ENCODE peak calls at places on chromosomes 11 and 22, in ten cellular contexts. One of them, this sample, is unnamed.

GRCh38 chr11:123478352-123478986 is 48.4 kb downstream of the GRAMD1B start:
- DNase-seq in foreskin fibroblast: peak
- DNase-seq in IMR-90: peak
- DNase-seq in neural crest cell: peak
- DNase-seq in AG10803: peak
- DNase-seq in lung: peak
- DNase-seq in natural killer cell: no peak
- DNase-seq in BJ: no peak
- DNase-seq in Calu3: peak
- DNase-seq in mucosa of descending colon: peak
- DNase-seq in this sample: no peak

GRCh38 chr22:36881504-36882245 is 20.9 kb downstream of the NCF4 start:
- DNase-seq in foreskin fibroblast: no peak
- DNase-seq in natural killer cell: no peak
- DNase-seq in IMR-90: no peak
- DNase-seq in lung: no peak
- DNase-seq in mucosa of descending colon: no peak
- DNase-seq in neural crest cell: no peak
- DNase-seq in AG10803: no peak
- DNase-seq in BJ: no peak
- DNase-seq in Calu3: no peak
- DNase-seq in this sample: no peak

GRCh38 chr11:66225054-66225453 is 43.4 kb upstream of the RAB1B start:
- DNase-seq in neural crest cell: no peak
- DNase-seq in AG10803: no peak
- DNase-seq in foreskin fibroblast: no peak
- DNase-seq in IMR-90: no peak
- DNase-seq in natural killer cell: no peak
- DNase-seq in mucosa of descending colon: no peak
- DNase-seq in Calu3: no peak
- DNase-seq in BJ: no peak
- DNase-seq in lung: no peak
- DNase-seq in this sample: no peak

GRCh38 chr11:15519124-15519791 is 404.5 kb downstream of the INSC start:
- DNase-seq in AG10803: no peak
- DNase-seq in natural killer cell: no peak
- DNase-seq in mucosa of descending colon: no peak
- DNase-seq in foreskin fibroblast: no peak
- DNase-seq in neural crest cell: no peak
- DNase-seq in Calu3: no peak
- DNase-seq in IMR-90: no peak
- DNase-seq in BJ: no peak
- DNase-seq in lung: no peak
- DNase-seq in this sample: no peak

GRCh38 chr22:37193629-37194191 is 5.7 kb upstream of the C1QTNF6 start:
- DNase-seq in foreskin fibroblast: no peak
- DNase-seq in natural killer cell: no peak
- DNase-seq in mucosa of descending colon: no peak
- DNase-seq in IMR-90: peak
- DNase-seq in BJ: no peak
- DNase-seq in neural crest cell: no peak
- DNase-seq in Calu3: no peak
- DNase-seq in AG10803: peak
- DNase-seq in lung: no peak
- DNase-seq in this sample: no peak

GRCh38 chr22:40401532-40401931 is 31.1 kb downstream of the SGSM3 start:
- DNase-seq in Calu3: no peak
- DNase-seq in BJ: no peak
- DNase-seq in IMR-90: no peak
- DNase-seq in foreskin fibroblast: no peak
- DNase-seq in neural crest cell: no peak
- DNase-seq in mucosa of descending colon: no peak
- DNase-seq in lung: no peak
- DNase-seq in AG10803: no peak
- DNase-seq in natural killer cell: peak
- DNase-seq in this sample: no peak

GRCh38 chr11:8760896-8761295 is 78.3 kb downstream of the RPL27A start:
- DNase-seq in Calu3: no peak
- DNase-seq in neural crest cell: no peak
- DNase-seq in natural killer cell: no peak
- DNase-seq in mucosa of descending colon: no peak
- DNase-seq in AG10803: peak
- DNase-seq in IMR-90: peak
- DNase-seq in lung: no peak
- DNase-seq in BJ: no peak
- DNase-seq in foreskin fibroblast: no peak
- DNase-seq in this sample: no peak

GRCh38 chr11:75317446-75318122 is 33.9 kb downstream of the ARRB1 start:
- DNase-seq in BJ: no peak
- DNase-seq in natural killer cell: no peak
- DNase-seq in neural crest cell: no peak
- DNase-seq in IMR-90: no peak
- DNase-seq in foreskin fibroblast: no peak
- DNase-seq in lung: no peak
- DNase-seq in mucosa of descending colon: peak
- DNase-seq in Calu3: no peak
- DNase-seq in AG10803: no peak
- DNase-seq in this sample: no peak

GRCh38 chr11:118714816-118715215 is 35.4 kb upstream of the TREH start:
- DNase-seq in foreskin fibroblast: no peak
- DNase-seq in neural crest cell: no peak
- DNase-seq in mucosa of descending colon: no peak
- DNase-seq in IMR-90: no peak
- DNase-seq in Calu3: no peak
- DNase-seq in BJ: no peak
- DNase-seq in natural killer cell: no peak
- DNase-seq in lung: no peak
- DNase-seq in AG10803: no peak
- DNase-seq in this sample: no peak

GRCh38 chr11:118715837-118716260 is 36.4 kb upstream of the TREH start:
- DNase-seq in AG10803: no peak
- DNase-seq in natural killer cell: no peak
- DNase-seq in lung: no peak
- DNase-seq in IMR-90: no peak
- DNase-seq in neural crest cell: no peak
- DNase-seq in mucosa of descending colon: no peak
- DNase-seq in BJ: no peak
- DNase-seq in Calu3: no peak
- DNase-seq in foreskin fibroblast: no peak
- DNase-seq in this sample: no peak

GRCh38 chr11:118715245-118715807 is 35.9 kb upstream of the TREH start:
- DNase-seq in Calu3: no peak
- DNase-seq in foreskin fibroblast: no peak
- DNase-seq in mucosa of descending colon: no peak
- DNase-seq in IMR-90: no peak
- DNase-seq in neural crest cell: no peak
- DNase-seq in lung: no peak
- DNase-seq in BJ: peak
- DNase-seq in natural killer cell: no peak
- DNase-seq in AG10803: peak
- DNase-seq in this sample: no peak
- TF ChIP-seq CTCF in Calu3: no peak
- TF ChIP-seq CTCF in foreskin fibroblast: no peak
- TF ChIP-seq CTCF in mucosa of descending colon: no peak
- TF ChIP-seq CTCF in IMR-90: no peak
- TF ChIP-seq CTCF in neural crest cell: no peak
- TF ChIP-seq CTCF in lung: no peak
- TF ChIP-seq CTCF in BJ: no peak
- TF ChIP-seq CTCF in natural killer cell: no peak
- TF ChIP-seq CTCF in AG10803: no peak
- TF ChIP-seq CTCF in this sample: no peak

DNA sequence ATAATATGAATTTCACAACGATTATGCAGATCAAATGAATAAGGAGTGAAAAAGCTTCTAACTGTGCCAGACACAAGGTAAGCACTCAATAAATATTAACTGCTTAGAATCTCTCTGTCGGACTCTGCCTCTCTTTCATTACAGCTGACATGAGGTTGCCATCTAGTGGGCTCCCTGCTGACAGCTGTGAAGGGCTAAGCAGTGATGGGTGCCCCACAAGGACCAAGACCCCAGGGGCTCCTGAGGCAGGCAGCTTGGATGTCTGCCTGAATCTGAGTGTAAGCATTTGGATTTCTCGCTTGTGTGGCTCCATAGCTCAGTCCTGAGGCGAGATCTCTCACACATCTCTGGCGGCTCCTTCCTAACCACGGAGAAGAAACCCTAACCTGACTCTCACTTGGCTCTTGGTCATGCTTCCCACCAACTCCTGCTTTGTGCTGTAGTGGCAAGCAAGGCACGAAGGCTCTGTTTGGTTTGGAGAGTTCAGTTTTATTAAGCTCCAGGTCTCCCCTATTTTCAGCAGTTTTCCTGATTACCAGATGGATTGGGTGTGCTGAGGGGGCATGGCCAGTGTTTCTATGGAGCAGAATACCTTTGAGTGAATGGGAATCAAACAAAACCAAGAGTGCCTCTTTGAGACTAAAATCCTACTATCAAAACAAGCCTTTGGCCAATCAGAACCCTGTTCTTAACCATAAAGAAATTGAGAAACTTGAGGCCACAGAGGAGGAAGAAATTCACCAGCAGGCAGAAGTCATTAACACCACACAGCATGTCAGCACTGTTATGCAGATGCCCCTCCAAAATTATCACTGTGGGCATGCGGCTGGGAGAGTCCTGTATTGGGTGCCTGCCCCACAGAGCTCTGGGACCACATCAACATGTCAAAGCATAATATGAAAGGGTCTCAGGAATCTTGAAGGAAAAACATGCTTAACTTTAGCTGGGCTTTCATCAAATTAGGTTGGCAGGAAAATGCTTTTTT is 152.8 kb upstream of the NTM start:
- DNase-seq in BJ: no peak
- DNase-seq in neural crest cell: no peak
- DNase-seq in IMR-90: peak
- DNase-seq in foreskin fibroblast: no peak
- DNase-seq in natural killer cell: no peak
- DNase-seq in Calu3: no peak
- DNase-seq in mucosa of descending colon: no peak
- DNase-seq in lung: no peak
- DNase-seq in AG10803: peak
- DNase-seq in this sample: no peak
- TF ChIP-seq CTCF in BJ: peak
- TF ChIP-seq CTCF in neural crest cell: peak
- TF ChIP-seq CTCF in IMR-90: peak
- TF ChIP-seq CTCF in foreskin fibroblast: peak
- TF ChIP-seq CTCF in natural killer cell: no peak
- TF ChIP-seq CTCF in Calu3: no peak
- TF ChIP-seq CTCF in mucosa of descending colon: no peak
- TF ChIP-seq CTCF in lung: no peak
- TF ChIP-seq CTCF in AG10803: peak
- TF ChIP-seq CTCF in this sample: no peak

GRCh38 chr11:255816-256215 is 19.0 kb downstream of the PSMD13 start:
- DNase-seq in BJ: no peak
- DNase-seq in lung: no peak
- DNase-seq in neural crest cell: no peak
- DNase-seq in mucosa of descending colon: no peak
- DNase-seq in IMR-90: no peak
- DNase-seq in foreskin fibroblast: no peak
- DNase-seq in Calu3: no peak
- DNase-seq in natural killer cell: no peak
- DNase-seq in AG10803: no peak
- DNase-seq in this sample: no peak

GRCh38 chr11:261624-262023 is 16.6 kb upstream of the NLRP6 start:
- DNase-seq in neural crest cell: no peak
- DNase-seq in lung: no peak
- DNase-seq in Calu3: no peak
- DNase-seq in mucosa of descending colon: no peak
- DNase-seq in IMR-90: no peak
- DNase-seq in BJ: no peak
- DNase-seq in foreskin fibroblast: no peak
- DNase-seq in AG10803: no peak
- DNase-seq in natural killer cell: no peak
- DNase-seq in this sample: no peak

GRCh38 chr11:256952-257737 is 20.4 kb downstream of the PSMD13 start:
- DNase-seq in foreskin fibroblast: no peak
- DNase-seq in BJ: no peak
- DNase-seq in AG10803: no peak
- DNase-seq in Calu3: no peak
- DNase-seq in mucosa of descending colon: no peak
- DNase-seq in neural crest cell: no peak
- DNase-seq in lung: no peak
- DNase-seq in IMR-90: no peak
- DNase-seq in natural killer cell: no peak
- DNase-seq in this sample: no peak

GRCh38 chr11:257766-258493 is 20.3 kb upstream of the NLRP6 start:
- DNase-seq in AG10803: no peak
- DNase-seq in BJ: no peak
- DNase-seq in neural crest cell: no peak
- DNase-seq in natural killer cell: no peak
- DNase-seq in Calu3: peak
- DNase-seq in IMR-90: no peak
- DNase-seq in lung: no peak
- DNase-seq in foreskin fibroblast: no peak
- DNase-seq in mucosa of descending colon: no peak
- DNase-seq in this sample: no peak

DNA sequence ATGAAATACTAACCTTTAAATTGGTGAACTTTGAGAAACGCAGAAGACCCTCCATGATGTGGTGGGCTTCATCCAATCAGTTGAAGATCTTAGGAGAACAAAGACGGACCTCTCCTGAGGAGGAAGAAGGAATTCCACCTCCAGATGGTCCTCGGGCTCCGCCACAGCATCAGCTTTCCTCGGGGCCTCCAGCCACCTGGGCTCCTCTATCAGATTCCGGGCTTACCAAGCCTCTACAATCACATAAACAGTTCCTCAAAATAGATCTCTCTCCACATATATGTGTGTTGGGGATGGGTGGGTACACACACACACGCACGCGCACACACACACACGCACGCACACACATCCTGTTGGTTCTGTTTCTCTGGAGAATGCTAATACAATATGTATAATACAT is 18.8 kb upstream of the NLRP6 start:
- DNase-seq in foreskin fibroblast: no peak
- DNase-seq in Calu3: no peak
- DNase-seq in mucosa of descending colon: no peak
- DNase-seq in BJ: no peak
- DNase-seq in neural crest cell: no peak
- DNase-seq in IMR-90: no peak
- DNase-seq in AG10803: no peak
- DNase-seq in lung: no peak
- DNase-seq in natural killer cell: no peak
- DNase-seq in this sample: no peak
- TF ChIP-seq CTCF in foreskin fibroblast: no peak
- TF ChIP-seq CTCF in Calu3: no peak
- TF ChIP-seq CTCF in mucosa of descending colon: no peak
- TF ChIP-seq CTCF in BJ: no peak
- TF ChIP-seq CTCF in neural crest cell: no peak
- TF ChIP-seq CTCF in IMR-90: no peak
- TF ChIP-seq CTCF in AG10803: no peak
- TF ChIP-seq CTCF in lung: no peak
- TF ChIP-seq CTCF in natural killer cell: no peak
- TF ChIP-seq CTCF in this sample: no peak

DNA sequence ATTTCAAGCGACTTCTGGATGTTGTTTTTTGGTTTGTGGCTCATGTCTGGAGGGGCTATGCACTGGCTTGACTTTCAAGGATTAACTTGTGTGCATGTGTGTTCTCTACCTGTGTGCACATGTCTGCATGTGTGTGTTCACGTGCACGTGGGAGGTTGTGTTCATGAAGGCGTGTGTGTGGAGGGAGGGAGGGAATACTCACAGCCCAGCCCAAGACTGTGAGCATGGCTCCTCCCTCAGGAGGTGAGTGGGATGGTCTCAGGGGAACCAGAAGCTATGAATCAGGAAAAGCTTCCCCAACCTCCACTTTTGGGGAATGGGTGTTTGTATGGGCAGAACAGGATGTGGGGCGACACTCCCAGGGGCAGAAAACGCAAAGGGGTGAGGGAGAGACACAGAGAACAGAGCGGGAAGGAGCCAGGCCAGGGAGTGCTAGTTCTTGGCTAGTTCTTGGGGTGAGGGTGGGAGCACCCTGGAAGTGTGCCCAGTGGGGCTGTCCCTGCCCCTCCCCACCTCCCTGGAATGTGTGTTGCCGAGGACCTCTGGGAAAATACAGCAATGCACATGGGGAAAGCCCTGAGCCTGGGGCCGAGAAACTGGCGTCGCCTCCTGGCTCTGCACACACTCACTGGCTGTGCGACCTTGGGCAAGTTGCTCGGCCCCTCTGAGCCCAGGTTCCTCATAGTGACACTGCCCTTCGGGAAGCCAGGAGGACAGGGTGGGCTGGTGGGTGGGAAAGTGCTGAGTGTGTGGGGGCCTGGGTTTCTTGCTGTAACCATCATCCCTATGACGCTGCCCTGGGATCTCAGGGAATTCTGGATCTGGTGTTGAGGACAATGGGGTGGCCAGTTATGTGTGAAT is 16.9 kb upstream of the ALX4 start:
- DNase-seq in neural crest cell: no peak
- DNase-seq in Calu3: no peak
- DNase-seq in natural killer cell: no peak
- DNase-seq in lung: no peak
- DNase-seq in IMR-90: no peak
- DNase-seq in foreskin fibroblast: no peak
- DNase-seq in mucosa of descending colon: no peak
- DNase-seq in AG10803: no peak
- DNase-seq in BJ: no peak
- DNase-seq in this sample: no peak
- TF ChIP-seq CTCF in neural crest cell: no peak
- TF ChIP-seq CTCF in Calu3: no peak
- TF ChIP-seq CTCF in natural killer cell: no peak
- TF ChIP-seq CTCF in lung: no peak
- TF ChIP-seq CTCF in IMR-90: peak
- TF ChIP-seq CTCF in foreskin fibroblast: peak
- TF ChIP-seq CTCF in mucosa of descending colon: no peak
- TF ChIP-seq CTCF in AG10803: peak
- TF ChIP-seq CTCF in BJ: peak
- TF ChIP-seq CTCF in this sample: no peak

This sample was measured in omental fat pad.